ENCODE peak calls at places on chromosomes 4 and X, in four cellular contexts. C is endothelial cell of umbilical vein, G is IMR-90, F is K562. W is an unnamed sample.

GRCh38 chrX:82589410-82589809 is 918.7 kb upstream of the POU3F4 start:
- DNase-seq in C (no peak), G (no peak), F (no peak), W (no peak)

GRCh38 chr4:140095694-140096482 is 58.1 kb downstream of the MAML3 start:
- DNase-seq in G (peak; percentile 100), F (no peak), C (peak; percentile 95), W (peak; percentile 23)

GRCh38 chrX:113058634-113059033 is 218.0 kb upstream of the AMOT start:
- DNase-seq in C (no peak), F (no peak), G (no peak), W (no peak)

GRCh38 chrX:67780694-67781109 is 236.9 kb downstream of the AR start:
- DNase-seq in C (peak; percentile 90), F (no peak), G (peak; percentile 78), W (peak; percentile 60)

GRCh38 chr4:10281996-10282395 is 165.4 kb upstream of the WDR1 start:
- DNase-seq in F (no peak), G (no peak), C (no peak), W (no peak)

GRCh38 chrX:47206316-47206715 is 12.2 kb upstream of the CDK16 start:
- DNase-seq in F (no peak), G (peak; percentile 47), C (no peak), W (no peak)

GRCh38 chr4:155759372-155760252 is 791 bp downstream of the GUCY1B1 start:
- DNase-seq in F (peak; percentile 7), G (peak; percentile 16), C (peak; percentile 71), W (no peak)

GRCh38 chrX:49877397-49878101 is 1.7 kb upstream of the USP27X start:
- DNase-seq in C (no peak), F (no peak), G (no peak), W (no peak)

GRCh38 chrX:39157006-39157405 is 355.7 kb downstream of the MID1IP1 start:
- DNase-seq in F (no peak), C (no peak), G (no peak), W (no peak)

GRCh38 chr4:78922207-78922606 is 17.0 kb downstream of the PAQR3 start:
- DNase-seq in F (no peak), C (no peak), G (peak; percentile 83), W (no peak)
- H3K36me3 ChIP-seq in F (peaks cover 56% of the 10 kb centered on the region), C (no peaks in the 10 kb centered on the region), G (peaks cover 4% of the 10 kb centered on the region), W (peaks cover 9% of the 10 kb centered on the region)

GRCh38 chr4:40843696-40844095 is 93.9 kb downstream of the NSUN7 start:
- DNase-seq in C (no peak), G (no peak), F (peak; percentile 18), W (no peak)

GRCh38 chr4:40842725-40843401 is 93.1 kb downstream of the NSUN7 start:
- DNase-seq in C (no peak), F (no peak), G (peak; percentile 6), W (no peak)

GRCh38 chr4:40842318-40842717 is 92.6 kb downstream of the NSUN7 start:
- DNase-seq in C (no peak), G (no peak), F (no peak), W (no peak)

GRCh38 chr4:40845136-40845910 is 95.6 kb downstream of the NSUN7 start:
- DNase-seq in G (no peak), C (peak; percentile 36), F (no peak), W (no peak)

GRCh38 chr4:40844261-40844660 is 94.5 kb downstream of the NSUN7 start:
- DNase-seq in C (no peak), F (no peak), G (no peak), W (no peak)
- H2AFZ ChIP-seq in C (no peak overlapping the region), F (no peak overlapping the region), G (no peak overlapping the region), W (no peak overlapping the region)

DNA sequence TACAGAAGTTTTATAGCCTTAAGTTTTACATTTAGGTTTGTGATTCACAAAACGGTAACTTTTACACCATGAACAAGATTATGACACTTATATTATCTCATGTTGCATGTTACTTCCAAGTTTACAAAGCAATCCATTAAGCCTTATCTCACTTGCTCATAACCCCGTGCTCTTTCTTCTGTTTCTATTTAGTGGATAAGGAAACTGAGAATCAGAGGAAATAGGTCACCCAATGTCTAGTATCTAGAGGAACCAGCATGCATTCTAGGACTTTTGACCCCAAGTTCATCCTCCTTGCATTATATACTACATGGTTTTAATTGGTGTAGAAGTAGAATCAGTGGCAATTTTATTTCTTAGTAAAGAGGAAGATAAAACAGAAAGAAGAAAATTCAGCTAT is 67.0 kb upstream of the ANXA3 start:
- DNase-seq in F (peak; percentile 42), C (peak; percentile 58), G (no peak), W (no peak)
- H3K9me1 ChIP-seq in F (no peaks in the 10 kb centered on the region), C (no peaks in the 10 kb centered on the region), G (peaks cover 3% of the 10 kb centered on the region), W (no peaks in the 10 kb centered on the region)

GRCh38 chrX:154047266-154047665 is 27.6 kb upstream of the IRAK1 start:
- DNase-seq in C (peak; percentile 26), G (peak; percentile 17), F (no peak), W (no peak)

GRCh38 chrX:154044045-154044444 is 24.3 kb upstream of the IRAK1 start:
- DNase-seq in G (no peak), F (no peak), C (no peak), W (no peak)

GRCh38 chrX:154048398-154048797 is 28.7 kb upstream of the IRAK1 start:
- DNase-seq in F (no peak), C (no peak), G (no peak), W (no peak)

GRCh38 chrX:154049209-154050112 is 29.8 kb upstream of the IRAK1 start:
- DNase-seq in C (no peak), G (no peak), F (no peak), W (no peak)

DNA sequence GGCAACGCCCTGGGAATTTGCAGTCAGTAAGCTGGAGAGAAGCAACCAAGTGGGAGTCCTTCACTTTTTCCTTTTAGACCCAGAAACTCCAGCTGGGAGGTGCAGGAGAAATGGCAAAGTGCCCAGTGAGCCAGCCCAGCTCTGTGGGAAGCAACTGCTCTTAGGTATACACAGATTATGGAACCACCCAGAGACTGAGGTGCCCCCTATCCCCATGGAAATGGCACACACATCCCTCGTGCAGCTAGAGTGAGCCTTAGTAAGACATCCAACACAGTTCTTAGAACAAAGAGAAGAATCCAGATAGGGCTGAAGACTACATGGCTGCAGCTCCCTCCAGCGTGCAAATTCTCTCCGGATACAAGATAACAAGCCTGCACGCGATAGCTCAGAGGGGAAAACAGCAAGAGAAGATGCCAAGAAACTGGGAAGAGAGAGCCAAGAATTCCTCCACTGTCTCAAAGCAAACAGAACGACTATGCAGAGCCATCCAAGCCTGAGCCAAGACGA is 26.6 kb upstream of the IRAK1 start:
- DNase-seq in F (no peak), C (peak; percentile 93), G (peak; percentile 86), W (no peak)
- H3K36me3 ChIP-seq in F (peaks cover 74% of the 10 kb centered on the region), C (no peaks in the 10 kb centered on the region), G (peaks cover 1% of the 10 kb centered on the region), W (peaks cover 1% of the 10 kb centered on the region)

GRCh38 chr4:87525636-87526035 is 3.5 kb downstream of the SPARCL1 start:
- DNase-seq in C (no peak), G (peak; percentile 25), F (no peak), W (no peak)
- H2AFZ ChIP-seq in C (no peak overlapping the region), G (no peak overlapping the region), F (no peak overlapping the region), W (no peak overlapping the region)

DNA sequence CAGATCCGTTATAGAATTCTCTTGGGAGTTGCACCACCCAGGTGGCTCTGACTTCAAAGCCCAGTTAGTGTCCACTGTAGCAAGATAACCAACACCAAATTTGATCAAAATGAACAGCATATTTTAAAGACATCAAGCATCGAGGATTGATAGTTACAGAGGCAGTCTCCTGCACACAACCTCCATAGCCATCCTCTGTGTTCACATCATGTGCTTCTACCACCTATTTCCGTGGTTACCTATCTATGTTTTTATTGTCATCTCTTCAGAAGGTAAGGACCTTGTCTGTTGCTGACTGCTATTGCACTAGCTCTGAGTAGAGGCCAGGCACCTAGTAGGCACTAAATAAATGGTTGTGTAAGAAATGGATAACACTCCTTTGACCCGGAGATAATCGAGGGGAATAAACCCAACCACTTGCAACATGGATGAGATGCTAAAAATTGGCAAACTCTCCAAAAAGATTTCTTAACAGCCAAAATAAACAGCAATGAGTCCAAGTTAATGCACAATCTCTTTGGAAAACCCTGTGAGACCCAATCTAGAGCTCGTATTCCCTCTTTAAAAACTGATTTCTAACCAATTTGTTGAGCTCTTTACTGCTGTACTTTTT is 14.7 kb upstream of the C1QTNF7 start:
- DNase-seq in F (no peak), C (no peak), G (no peak), W (no peak)
- H3K9me1 ChIP-seq in F (no peaks in the 10 kb centered on the region), C (no peaks in the 10 kb centered on the region), G (peaks cover 4% of the 10 kb centered on the region), W (no peaks in the 10 kb centered on the region)

GRCh38 chr4:95151255-95151654 is 393.5 kb downstream of the BMPR1B start:
- DNase-seq in F (no peak), C (no peak), G (no peak), W (no peak)
- H3K36me3 ChIP-seq in F (no peaks in the 10 kb centered on the region), C (no peaks in the 10 kb centered on the region), G (no peaks in the 10 kb centered on the region), W (no peaks in the 10 kb centered on the region)

W was measured in keratinocyte.